ENCODE peak calls at places on chromosomes 6 and 20, in nine cellular contexts. Y is activated T-cell treated with anti-CD3 and anti-CD28 coated beads for 1 hour; T is WTC11; G is T-helper 1 cell; V is HS-27A; W is GOT3; Q is effector CD4-positive, alpha-beta T cell; U is astrocyte; Z is occipital lobe. B is an unnamed sample.

GRCh38 chr20:47970282-47970903 is 185.1 kb upstream of the SULF2 start:
- DNase-seq in W (no peak), Q (no peak), Z (no peak), V (no peak), G (no peak), Y (no peak), T (no peak), U (no peak), B (no peak)

GRCh38 chr20:1121439-1121838 is 3.0 kb downstream of the PSMF1 start:
- DNase-seq in U (no peak), V (no peak), Z (no peak), Q (no peak), T (no peak), Y (no peak), G (no peak), W (no peak), B (no peak)

GRCh38 chr6:111980168-111980567 is 73.7 kb upstream of the CCN6 start:
- DNase-seq in U (peak), Z (no peak), T (no peak), Y (no peak), W (no peak), V (no peak), G (no peak), Q (no peak), B (no peak)

GRCh38 chr20:15739056-15739455 is 834.2 kb downstream of the KIF16B start:
- DNase-seq in Q (no peak), U (no peak), T (no peak), Y (no peak), W (no peak), V (no peak), G (no peak), Z (no peak), B (no peak)

GRCh38 chr6:152401978-152402377 is 235.2 kb downstream of the SYNE1 start:
- DNase-seq in U (no peak), Z (no peak), Q (no peak), T (no peak), G (no peak), W (no peak), Y (no peak), V (peak), B (peak)

GRCh38 chr6:63058601-63059000 is 152.7 kb upstream of the FKBP1C start:
- DNase-seq in Y (no peak), V (no peak), W (no peak), Q (no peak), G (no peak), Z (no peak), T (no peak), U (no peak), B (no peak)

GRCh38 chr6:33803571-33804053 is at the start of gene MLN:
- DNase-seq in Q (no peak), G (no peak), T (no peak), Z (no peak), V (no peak), U (no peak), Y (no peak), W (no peak), B (no peak)

GRCh38 chr20:62136283-62137091 is 6.7 kb downstream of the PSMA7 start:
- DNase-seq in W (no peak), U (peak), Z (peak), V (no peak), Y (peak), Q (peak), T (peak), G (peak), B (no peak)

GRCh38 chr6:169700296-169700695 is 1.5 kb downstream of the WDR27 start:
- DNase-seq in G (no peak), V (no peak), Y (no peak), U (peak), Z (no peak), W (no peak), Q (no peak), T (no peak), B (no peak)

GRCh38 chr6:137731960-137732616 is 135.0 kb upstream of the TNFAIP3 start:
- DNase-seq in Q (no peak), Z (no peak), T (no peak), G (no peak), W (no peak), Y (no peak), V (no peak), U (peak), B (no peak)

GRCh38 chr6:166757226-166758135 is 130.4 kb upstream of the RPS6KA2 start:
- DNase-seq in V (no peak), U (peak), W (no peak), T (no peak), Z (peak), Q (no peak), G (no peak), Y (no peak), B (peak)

GRCh38 chr6:75244063-75244575 is 518 bp upstream of the COX7A2 start:
- DNase-seq in T (no peak), Q (no peak), V (no peak), W (no peak), U (no peak), Y (no peak), Z (no peak), G (no peak), B (no peak)

GRCh38 chr6:32154514-32155161 is 697 bp downstream of the PPT2 start:
- DNase-seq in W (peak), U (peak), Y (peak), Q (peak), V (no peak), G (peak), Z (no peak), T (peak), B (peak)

GRCh38 chr20:36228809-36229208 is 7.5 kb upstream of the AAR2 start:
- DNase-seq in Z (no peak), U (no peak), G (no peak), Y (no peak), Q (no peak), V (no peak), W (no peak), T (no peak), B (no peak)

GRCh38 chr6:145044606-145045275 is 690.6 kb downstream of the EPM2A start:
- DNase-seq in G (no peak), W (no peak), T (no peak), Y (no peak), Z (no peak), U (peak), Q (no peak), V (no peak), B (no peak)

GRCh38 chr20:12294684-12295083 is 377.0 kb downstream of the BTBD3 start:
- DNase-seq in U (no peak), Z (no peak), Y (no peak), T (no peak), G (no peak), W (no peak), V (no peak), Q (no peak), B (no peak)

GRCh38 chr20:44962483-44962882 is 2.3 kb upstream of the TOMM34 start:
- DNase-seq in G (no peak), T (no peak), W (no peak), Q (no peak), V (no peak), Z (no peak), Y (no peak), U (no peak), B (no peak)

GRCh38 chr6:41877051-41877680 is 18.0 kb downstream of the USP49 start:
- DNase-seq in T (no peak), V (no peak), Z (no peak), U (no peak), G (no peak), Y (no peak), W (no peak), Q (no peak), B (no peak)

GRCh38 chr20:48622421-48622820 is 205.4 kb downstream of the PREX1 start:
- DNase-seq in U (no peak), Z (no peak), G (no peak), T (no peak), V (no peak), Y (no peak), W (no peak), Q (no peak), B (no peak)

GRCh38 chr6:37280162-37280895 is 22.4 kb upstream of the TMEM217 start:
- DNase-seq in Y (no peak), T (no peak), G (no peak), Q (no peak), U (no peak), Z (no peak), W (no peak), V (no peak), B (no peak)

GRCh38 chr6:90241229-90241873 is 55.3 kb downstream of the BACH2 start:
- DNase-seq in V (no peak), Y (no peak), W (no peak), Z (no peak), Q (no peak), G (no peak), U (no peak), T (peak), B (no peak)

GRCh38 chr6:106084106-106084963 is 1.8 kb upstream of the PRDM1 start:
- DNase-seq in Z (no peak), U (peak), W (no peak), Q (no peak), V (no peak), G (no peak), Y (no peak), T (peak), B (no peak)